ENCODE peak calls at places on chromosomes 7 and 10, in seven cellular contexts. One of them, this sample, is unnamed.

GRCh38 chr7:143492043-143492471 is 14.4 kb downstream of the TAS2R41 start:
- DNase-seq in stimulated activated CD8-positive, alpha-beta memory T cell treated with anti-CD3 and anti-CD28 coated beads, Interleukin-15, amount 100 ng/mL, for 4 hours: no peak
- DNase-seq in mesenteric fat pad: no peak
- DNase-seq in H54: no peak
- DNase-seq in activated T-cell treated with anti-CD3 and anti-CD28 coated beads for 1 hour: no peak
- DNase-seq in foreskin keratinocyte: peak
- DNase-seq in stimulated activated CD4-positive, alpha-beta T cell treated with anti-CD3 and anti-CD28 coated beads, TNF-alpha, amount 100 ng/mL, for 4 hours: no peak
- DNase-seq in this sample: no peak

GRCh38 chr7:4665661-4666060 is 16.4 kb upstream of the FOXK1 start:
- DNase-seq in H54: peak
- DNase-seq in mesenteric fat pad: no peak
- DNase-seq in foreskin keratinocyte: no peak
- DNase-seq in stimulated activated CD8-positive, alpha-beta memory T cell treated with anti-CD3 and anti-CD28 coated beads, Interleukin-15, amount 100 ng/mL, for 4 hours: no peak
- DNase-seq in activated T-cell treated with anti-CD3 and anti-CD28 coated beads for 1 hour: no peak
- DNase-seq in stimulated activated CD4-positive, alpha-beta T cell treated with anti-CD3 and anti-CD28 coated beads, TNF-alpha, amount 100 ng/mL, for 4 hours: no peak
- DNase-seq in this sample: no peak

GRCh38 chr7:332646-333398 is 42.9 kb downstream of the FOXL3 start:
- DNase-seq in H54: peak
- DNase-seq in activated T-cell treated with anti-CD3 and anti-CD28 coated beads for 1 hour: peak
- DNase-seq in stimulated activated CD4-positive, alpha-beta T cell treated with anti-CD3 and anti-CD28 coated beads, TNF-alpha, amount 100 ng/mL, for 4 hours: peak
- DNase-seq in mesenteric fat pad: no peak
- DNase-seq in foreskin keratinocyte: no peak
- DNase-seq in stimulated activated CD8-positive, alpha-beta memory T cell treated with anti-CD3 and anti-CD28 coated beads, Interleukin-15, amount 100 ng/mL, for 4 hours: peak
- DNase-seq in this sample: peak

GRCh38 chr10:3658766-3659165 is 126.2 kb downstream of the KLF6 start:
- DNase-seq in stimulated activated CD8-positive, alpha-beta memory T cell treated with anti-CD3 and anti-CD28 coated beads, Interleukin-15, amount 100 ng/mL, for 4 hours: no peak
- DNase-seq in stimulated activated CD4-positive, alpha-beta T cell treated with anti-CD3 and anti-CD28 coated beads, TNF-alpha, amount 100 ng/mL, for 4 hours: no peak
- DNase-seq in mesenteric fat pad: peak
- DNase-seq in foreskin keratinocyte: no peak
- DNase-seq in activated T-cell treated with anti-CD3 and anti-CD28 coated beads for 1 hour: no peak
- DNase-seq in H54: no peak
- DNase-seq in this sample: no peak

GRCh38 chr7:2012981-2013380 is 219.8 kb downstream of the MAD1L1 start:
- DNase-seq in stimulated activated CD8-positive, alpha-beta memory T cell treated with anti-CD3 and anti-CD28 coated beads, Interleukin-15, amount 100 ng/mL, for 4 hours: no peak
- DNase-seq in mesenteric fat pad: no peak
- DNase-seq in H54: no peak
- DNase-seq in activated T-cell treated with anti-CD3 and anti-CD28 coated beads for 1 hour: no peak
- DNase-seq in stimulated activated CD4-positive, alpha-beta T cell treated with anti-CD3 and anti-CD28 coated beads, TNF-alpha, amount 100 ng/mL, for 4 hours: no peak
- DNase-seq in foreskin keratinocyte: no peak
- DNase-seq in this sample: peak

GRCh38 chr10:110358869-110359629 is 54.3 kb upstream of the SMNDC1 start:
- DNase-seq in foreskin keratinocyte: peak
- DNase-seq in stimulated activated CD8-positive, alpha-beta memory T cell treated with anti-CD3 and anti-CD28 coated beads, Interleukin-15, amount 100 ng/mL, for 4 hours: no peak
- DNase-seq in activated T-cell treated with anti-CD3 and anti-CD28 coated beads for 1 hour: no peak
- DNase-seq in stimulated activated CD4-positive, alpha-beta T cell treated with anti-CD3 and anti-CD28 coated beads, TNF-alpha, amount 100 ng/mL, for 4 hours: no peak
- DNase-seq in H54: no peak
- DNase-seq in mesenteric fat pad: peak
- DNase-seq in this sample: no peak

GRCh38 chr10:110395350-110396283 is 90.9 kb upstream of the SMNDC1 start:
- DNase-seq in foreskin keratinocyte: no peak
- DNase-seq in mesenteric fat pad: no peak
- DNase-seq in stimulated activated CD4-positive, alpha-beta T cell treated with anti-CD3 and anti-CD28 coated beads, TNF-alpha, amount 100 ng/mL, for 4 hours: no peak
- DNase-seq in activated T-cell treated with anti-CD3 and anti-CD28 coated beads for 1 hour: no peak
- DNase-seq in stimulated activated CD8-positive, alpha-beta memory T cell treated with anti-CD3 and anti-CD28 coated beads, Interleukin-15, amount 100 ng/mL, for 4 hours: no peak
- DNase-seq in H54: peak
- DNase-seq in this sample: peak

GRCh38 chr10:28681928-28682750 is 4.8 kb downstream of the BAMBI start:
- DNase-seq in foreskin keratinocyte: no peak
- DNase-seq in stimulated activated CD8-positive, alpha-beta memory T cell treated with anti-CD3 and anti-CD28 coated beads, Interleukin-15, amount 100 ng/mL, for 4 hours: no peak
- DNase-seq in stimulated activated CD4-positive, alpha-beta T cell treated with anti-CD3 and anti-CD28 coated beads, TNF-alpha, amount 100 ng/mL, for 4 hours: no peak
- DNase-seq in mesenteric fat pad: no peak
- DNase-seq in activated T-cell treated with anti-CD3 and anti-CD28 coated beads for 1 hour: no peak
- DNase-seq in H54: no peak
- DNase-seq in this sample: no peak

GRCh38 chr10:85863301-85864172 is 503.1 kb downstream of the GRID1 start:
- DNase-seq in stimulated activated CD8-positive, alpha-beta memory T cell treated with anti-CD3 and anti-CD28 coated beads, Interleukin-15, amount 100 ng/mL, for 4 hours: no peak
- DNase-seq in stimulated activated CD4-positive, alpha-beta T cell treated with anti-CD3 and anti-CD28 coated beads, TNF-alpha, amount 100 ng/mL, for 4 hours: no peak
- DNase-seq in activated T-cell treated with anti-CD3 and anti-CD28 coated beads for 1 hour: no peak
- DNase-seq in foreskin keratinocyte: no peak
- DNase-seq in H54: no peak
- DNase-seq in mesenteric fat pad: no peak
- DNase-seq in this sample: no peak

GRCh38 chr7:137920637-137921473 is 74.1 kb upstream of the DGKI start:
- DNase-seq in mesenteric fat pad: no peak
- DNase-seq in foreskin keratinocyte: no peak
- DNase-seq in activated T-cell treated with anti-CD3 and anti-CD28 coated beads for 1 hour: no peak
- DNase-seq in H54: no peak
- DNase-seq in stimulated activated CD4-positive, alpha-beta T cell treated with anti-CD3 and anti-CD28 coated beads, TNF-alpha, amount 100 ng/mL, for 4 hours: no peak
- DNase-seq in stimulated activated CD8-positive, alpha-beta memory T cell treated with anti-CD3 and anti-CD28 coated beads, Interleukin-15, amount 100 ng/mL, for 4 hours: no peak
- DNase-seq in this sample: no peak

GRCh38 chr10:21372651-21373410 is 152.7 kb downstream of the SKIDA1 start:
- DNase-seq in stimulated activated CD4-positive, alpha-beta T cell treated with anti-CD3 and anti-CD28 coated beads, TNF-alpha, amount 100 ng/mL, for 4 hours: peak
- DNase-seq in stimulated activated CD8-positive, alpha-beta memory T cell treated with anti-CD3 and anti-CD28 coated beads, Interleukin-15, amount 100 ng/mL, for 4 hours: no peak
- DNase-seq in foreskin keratinocyte: peak
- DNase-seq in activated T-cell treated with anti-CD3 and anti-CD28 coated beads for 1 hour: no peak
- DNase-seq in mesenteric fat pad: no peak
- DNase-seq in H54: peak
- DNase-seq in this sample: peak

GRCh38 chr10:34491666-34492065 is 323.4 kb downstream of the PARD3 start:
- DNase-seq in activated T-cell treated with anti-CD3 and anti-CD28 coated beads for 1 hour: no peak
- DNase-seq in mesenteric fat pad: no peak
- DNase-seq in stimulated activated CD8-positive, alpha-beta memory T cell treated with anti-CD3 and anti-CD28 coated beads, Interleukin-15, amount 100 ng/mL, for 4 hours: no peak
- DNase-seq in H54: no peak
- DNase-seq in foreskin keratinocyte: no peak
- DNase-seq in stimulated activated CD4-positive, alpha-beta T cell treated with anti-CD3 and anti-CD28 coated beads, TNF-alpha, amount 100 ng/mL, for 4 hours: no peak
- DNase-seq in this sample: no peak

GRCh38 chr10:60203993-60204618 is 185.6 kb downstream of the ANK3 start:
- DNase-seq in activated T-cell treated with anti-CD3 and anti-CD28 coated beads for 1 hour: no peak
- DNase-seq in stimulated activated CD4-positive, alpha-beta T cell treated with anti-CD3 and anti-CD28 coated beads, TNF-alpha, amount 100 ng/mL, for 4 hours: no peak
- DNase-seq in mesenteric fat pad: no peak
- DNase-seq in H54: no peak
- DNase-seq in stimulated activated CD8-positive, alpha-beta memory T cell treated with anti-CD3 and anti-CD28 coated beads, Interleukin-15, amount 100 ng/mL, for 4 hours: no peak
- DNase-seq in foreskin keratinocyte: no peak
- DNase-seq in this sample: no peak

GRCh38 chr7:130063036-130063435 is 7.3 kb upstream of the KLHDC10 start:
- DNase-seq in H54: no peak
- DNase-seq in stimulated activated CD8-positive, alpha-beta memory T cell treated with anti-CD3 and anti-CD28 coated beads, Interleukin-15, amount 100 ng/mL, for 4 hours: no peak
- DNase-seq in mesenteric fat pad: no peak
- DNase-seq in activated T-cell treated with anti-CD3 and anti-CD28 coated beads for 1 hour: peak
- DNase-seq in foreskin keratinocyte: no peak
- DNase-seq in stimulated activated CD4-positive, alpha-beta T cell treated with anti-CD3 and anti-CD28 coated beads, TNF-alpha, amount 100 ng/mL, for 4 hours: peak
- DNase-seq in this sample: peak

GRCh38 chr7:87420173-87420572 is 55.3 kb downstream of the ABCB4 start:
- DNase-seq in stimulated activated CD8-positive, alpha-beta memory T cell treated with anti-CD3 and anti-CD28 coated beads, Interleukin-15, amount 100 ng/mL, for 4 hours: no peak
- DNase-seq in foreskin keratinocyte: no peak
- DNase-seq in mesenteric fat pad: no peak
- DNase-seq in H54: no peak
- DNase-seq in activated T-cell treated with anti-CD3 and anti-CD28 coated beads for 1 hour: no peak
- DNase-seq in stimulated activated CD4-positive, alpha-beta T cell treated with anti-CD3 and anti-CD28 coated beads, TNF-alpha, amount 100 ng/mL, for 4 hours: no peak
- DNase-seq in this sample: no peak